ENCODE peak calls at places on chromosomes 1 and 21, in seven cellular contexts. G is spleen, X is vagina, Y is K562, N is Panc1, R is stomach, C is HL-60. J is an unnamed sample.

GRCh38 chr1:180881806-180882509 is 30.7 kb upstream of the KIAA1614 start:
- DNase-seq in X (no peak), C (no peak), N (peak), G (no peak), Y (peak), R (no peak), J (no peak)

GRCh38 chr1:214386747-214387146 is 105.8 kb downstream of the SMYD2 start:
- DNase-seq in C (no peak), N (no peak), X (no peak), G (no peak), R (no peak), Y (no peak), J (no peak)

GRCh38 chr1:100972185-100972584 is 53.4 kb downstream of the DPH5 start:
- DNase-seq in R (no peak), X (no peak), C (no peak), N (no peak), Y (no peak), G (no peak), J (no peak)

GRCh38 chr1:39525366-39526165 is 34.1 kb downstream of the BMP8A start:
- DNase-seq in N (no peak), X (no peak), G (peak), Y (no peak), R (peak), C (no peak), J (no peak)

GRCh38 chr1:25009675-25010262 is 79.7 kb upstream of the RUNX3 start:
- DNase-seq in Y (no peak), R (no peak), G (no peak), X (no peak), N (no peak), C (no peak), J (no peak)

GRCh38 chr1:206006946-206007345 is 3.8 kb upstream of the RAB7B start:
- DNase-seq in C (no peak), N (no peak), G (no peak), X (no peak), R (no peak), Y (no peak), J (no peak)

GRCh38 chr1:200386416-200386815 is 23.4 kb downstream of the ZNF281 start:
- DNase-seq in N (no peak), G (no peak), R (no peak), X (no peak), Y (no peak), C (no peak), J (no peak)

GRCh38 chr1:212916395-212917133 is 33.8 kb upstream of the VASH2 start:
- DNase-seq in X (peak), C (no peak), G (peak), R (peak), Y (peak), N (no peak), J (peak)

GRCh38 chr1:46466477-46467182 is 23.0 kb upstream of the DMBX1 start:
- DNase-seq in C (no peak), G (no peak), N (no peak), X (no peak), Y (peak), R (peak), J (no peak)

GRCh38 chr1:30379684-30380624 is 343.4 kb downstream of the MATN1 start:
- DNase-seq in C (peak), Y (peak), G (peak), R (peak), X (no peak), N (peak), J (peak)

GRCh38 chr1:69776555-69776954 is 208.8 kb downstream of the LRRC7 start:
- DNase-seq in X (no peak), C (no peak), Y (no peak), G (no peak), R (no peak), N (no peak), J (no peak)

GRCh38 chr21:45403825-45404725 is 890 bp upstream of the COL18A1 start:
- DNase-seq in R (no peak), C (no peak), G (peak), N (no peak), X (no peak), Y (no peak), J (no peak)

GRCh38 chr1:12615166-12615915 is 2.7 kb downstream of the DHRS3 start:
- DNase-seq in X (no peak), N (no peak), R (no peak), G (no peak), C (no peak), Y (no peak), J (no peak)

GRCh38 chr1:2198571-2198970 is 4.0 kb upstream of the FAAP20 start:
- DNase-seq in N (no peak), Y (no peak), X (no peak), C (no peak), G (peak), R (peak), J (peak)

GRCh38 chr1:2053217-2053616 is 3.0 kb downstream of the PRKCZ start:
- DNase-seq in G (no peak), X (no peak), R (no peak), Y (no peak), N (no peak), C (no peak), J (no peak)

GRCh38 chr1:169999357-169999756 is 75.1 kb downstream of the KIFAP3 start:
- DNase-seq in X (no peak), R (no peak), N (peak), G (no peak), C (no peak), Y (no peak), J (no peak)

GRCh38 chr1:41240806-41241747 is 1.0 kb downstream of the SCMH1 start:
- DNase-seq in X (no peak), C (no peak), N (no peak), R (peak), G (peak), Y (no peak), J (peak)

GRCh38 chr1:240806201-240806745 is 194.3 kb upstream of the GREM2 start:
- DNase-seq in G (no peak), C (no peak), Y (no peak), X (no peak), R (no peak), N (no peak), J (no peak)

GRCh38 chr1:209428241-209428921 is 155.1 kb upstream of the CAMK1G start:
- DNase-seq in X (no peak), Y (no peak), N (no peak), C (no peak), G (no peak), R (no peak), J (peak)

GRCh38 chr1:44576456-44577150 is 97.7 kb downstream of the TMEM53 start:
- DNase-seq in X (no peak), C (no peak), R (no peak), Y (no peak), G (no peak), N (no peak), J (no peak)

GRCh38 chr1:46333300-46334029 is 7.1 kb upstream of the NSUN4 start:
- DNase-seq in X (no peak), R (no peak), C (no peak), N (no peak), Y (no peak), G (no peak), J (no peak)

GRCh38 chr1:43705982-43706597 is 1.2 kb upstream of the ST3GAL3 start:
- DNase-seq in N (no peak), R (no peak), G (no peak), C (no peak), Y (no peak), X (no peak), J (no peak)

GRCh38 chr1:8078176-8078671 is 52.1 kb upstream of the ERRFI1 start:
- DNase-seq in N (no peak), X (no peak), C (no peak), Y (no peak), R (no peak), G (no peak), J (peak)

GRCh38 chr1:75836528-75836927 is 39.8 kb downstream of the MSH4 start:
- DNase-seq in C (no peak), X (no peak), R (no peak), G (no peak), N (no peak), Y (no peak), J (no peak)

GRCh38 chr1:201224671-201225400 is 34.2 kb downstream of the IGFN1 start:
- DNase-seq in N (no peak), G (no peak), X (peak), Y (no peak), C (no peak), R (no peak), J (no peak)

GRCh38 chr21:26881504-26882228 is 36.5 kb upstream of the ADAMTS1 start:
- DNase-seq in G (no peak), R (no peak), X (no peak), C (no peak), N (no peak), Y (no peak), J (no peak)

GRCh38 chr1:202134645-202135172 is 9.8 kb downstream of the ARL8A start:
- DNase-seq in C (no peak), R (no peak), Y (no peak), G (no peak), N (no peak), X (no peak), J (peak)

GRCh38 chr1:203267912-203268311 is 37.4 kb upstream of the BTG2 start:
- DNase-seq in G (peak), N (no peak), R (no peak), Y (no peak), C (no peak), X (no peak), J (no peak)

GRCh38 chr1:184287001-184287400 is 99.8 kb upstream of the C1orf21 start:
- DNase-seq in C (no peak), G (no peak), N (no peak), R (no peak), Y (no peak), X (no peak), J (no peak)

GRCh38 chr1:193767891-193768290 is 581.5 kb upstream of the B3GALT2 start:
- DNase-seq in R (no peak), C (no peak), Y (no peak), N (no peak), G (peak), X (no peak), J (no peak)

GRCh38 chr1:31726715-31727114 is 22.9 kb upstream of the COL16A1 start:
- DNase-seq in Y (no peak), X (no peak), G (no peak), N (no peak), C (no peak), R (no peak), J (no peak)

GRCh38 chr1:33181906-33182305 is at the start of gene TRIM62:
- DNase-seq in Y (peak), X (no peak), R (peak), G (peak), N (no peak), C (peak), J (peak)
- TF ChIP-seq POLR2AphosphoS5 in Y (no peak), X (peak), R (peak), G (peak), N (no peak), C (no peak), J (peak)

DNA sequence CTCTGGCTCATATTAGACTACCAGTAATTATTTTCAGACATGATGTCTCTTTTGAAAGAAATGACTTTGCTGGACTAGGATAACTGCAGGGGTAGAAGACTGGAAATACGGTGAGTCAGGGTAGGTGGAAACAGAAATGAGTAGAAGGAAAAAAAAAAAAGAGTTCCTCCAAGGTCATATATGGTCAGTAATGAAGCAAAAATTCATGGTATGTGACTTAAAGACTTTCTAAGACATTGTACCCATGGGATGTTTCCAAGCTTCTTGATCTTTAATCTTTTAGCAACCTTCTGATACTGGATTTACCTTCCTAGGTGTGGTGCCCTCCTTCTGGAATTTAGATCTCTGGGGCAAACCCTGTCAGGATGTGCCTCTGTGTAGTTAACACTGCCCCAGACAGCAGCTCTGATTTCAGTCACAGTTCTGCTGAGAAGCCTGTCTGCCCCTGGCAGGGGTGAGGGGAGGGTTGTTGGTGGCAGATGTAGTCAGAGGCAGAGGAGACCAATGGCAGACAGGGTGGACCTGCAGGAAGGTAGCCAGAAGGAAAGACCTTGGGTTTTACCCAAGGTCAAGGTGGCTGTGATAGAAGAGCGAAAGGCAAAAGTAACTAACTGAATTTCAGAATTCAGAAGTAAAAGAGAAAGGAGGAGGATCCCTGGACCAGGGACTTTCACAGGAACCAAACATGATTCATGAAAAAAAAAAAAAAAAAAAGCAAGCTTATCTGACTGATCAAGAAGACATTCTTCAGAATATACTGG is 44.1 kb upstream of the BCL10 start:
- DNase-seq in Y (no peak), R (no peak), X (no peak), N (no peak), C (no peak), G (no peak), J (no peak)
- TF ChIP-seq POLR2AphosphoS5 in Y (no peak), R (no peak), X (no peak), N (no peak), C (no peak), G (no peak), J (no peak)

DNA sequence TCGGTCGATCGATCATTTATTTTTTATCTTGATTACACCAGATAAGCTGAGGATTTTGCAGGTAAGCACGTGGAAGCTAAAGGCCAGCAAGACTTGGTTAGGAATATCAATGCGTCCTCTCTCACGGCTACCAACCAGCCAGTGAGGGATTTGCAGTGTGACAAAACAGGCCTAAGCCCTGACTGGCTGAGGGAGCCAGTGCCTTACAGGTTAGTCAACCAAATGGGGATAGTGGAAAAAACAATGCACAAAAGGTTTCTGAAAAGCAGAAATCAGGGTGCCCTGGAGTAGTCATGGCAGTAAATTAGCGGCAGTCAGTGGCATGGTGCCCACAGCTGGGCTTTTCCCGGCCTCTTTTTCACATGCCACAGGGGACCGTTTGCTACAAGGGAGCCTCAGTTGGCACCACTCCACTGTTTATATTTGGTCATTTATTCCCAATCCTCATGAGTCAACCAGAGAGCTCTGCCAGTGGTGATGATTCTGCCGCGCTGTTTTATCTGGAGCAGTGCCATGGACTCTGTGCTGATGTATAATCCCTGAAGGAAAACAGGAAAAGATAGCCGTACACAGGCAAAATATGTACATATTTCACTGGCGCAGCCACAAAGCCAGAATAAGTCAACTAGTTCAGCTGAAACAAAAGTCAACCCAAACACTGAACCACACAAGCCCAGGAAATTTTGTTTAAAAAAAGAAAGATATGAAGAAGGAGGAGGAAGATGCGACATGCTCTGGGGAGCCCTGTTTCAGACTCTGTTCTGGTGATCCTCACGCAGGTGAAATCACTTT is 167.7 kb downstream of the RHOU start:
- DNase-seq in R (peak), Y (no peak), X (peak), C (no peak), G (peak), N (peak), J (peak)
- TF ChIP-seq POLR2AphosphoS5 in R (peak), Y (no peak), X (no peak), C (no peak), G (no peak), N (peak), J (peak)

GRCh38 chr1:197146108-197147095 is at the start of gene ASPM:
- DNase-seq in C (peak), R (peak), N (peak), G (peak), X (no peak), Y (peak), J (peak)
- TF ChIP-seq POLR2AphosphoS5 in C (no peak), R (peak), N (no peak), G (peak), X (peak), Y (peak), J (peak)

DNA sequence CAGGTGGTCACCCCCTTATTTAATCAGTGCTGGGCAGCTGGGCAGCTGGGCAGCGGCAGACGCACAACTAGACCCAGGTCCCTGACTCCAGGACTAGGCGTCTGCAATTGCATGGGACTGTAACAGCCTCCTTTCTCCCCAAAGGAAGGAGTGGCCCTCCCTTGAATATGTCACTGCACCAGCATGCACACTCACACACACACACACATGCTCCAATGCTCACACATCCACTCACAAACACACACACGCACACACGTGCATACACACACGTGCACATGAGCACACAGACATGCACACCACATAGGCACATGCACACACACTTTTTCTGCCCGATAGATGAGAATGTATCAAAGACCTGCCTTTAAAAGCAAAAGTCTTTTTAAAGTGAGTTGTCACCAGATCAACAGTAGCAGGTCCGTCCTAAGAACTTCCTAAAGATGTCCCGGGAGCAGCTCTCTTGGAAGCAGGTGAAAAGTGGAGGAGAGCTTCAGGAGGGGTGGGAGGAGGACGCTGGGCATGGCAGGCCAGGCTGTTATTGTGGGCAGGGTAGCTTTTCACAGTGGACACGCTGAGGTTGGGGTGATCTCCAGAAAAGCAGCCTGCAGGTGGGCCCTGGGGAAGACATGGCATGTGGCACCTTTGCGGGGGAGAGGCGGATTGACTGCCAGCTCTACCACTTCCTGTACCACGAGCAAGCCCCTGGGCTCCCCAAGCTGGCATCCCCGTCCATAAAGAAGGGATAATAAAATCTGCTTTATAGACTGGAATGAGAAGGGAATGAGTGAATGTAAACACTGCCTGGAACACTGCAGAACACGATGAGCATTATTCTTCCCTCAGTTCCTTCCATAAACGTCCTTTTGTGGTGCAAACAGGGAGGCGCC is 1.7 kb downstream of the PDE9A start:
- DNase-seq in Y (no peak), R (no peak), N (no peak), C (no peak), G (no peak), X (no peak), J (peak)
- TF ChIP-seq POLR2AphosphoS5 in Y (no peak), R (no peak), N (no peak), C (no peak), G (no peak), X (no peak), J (peak)

DNA sequence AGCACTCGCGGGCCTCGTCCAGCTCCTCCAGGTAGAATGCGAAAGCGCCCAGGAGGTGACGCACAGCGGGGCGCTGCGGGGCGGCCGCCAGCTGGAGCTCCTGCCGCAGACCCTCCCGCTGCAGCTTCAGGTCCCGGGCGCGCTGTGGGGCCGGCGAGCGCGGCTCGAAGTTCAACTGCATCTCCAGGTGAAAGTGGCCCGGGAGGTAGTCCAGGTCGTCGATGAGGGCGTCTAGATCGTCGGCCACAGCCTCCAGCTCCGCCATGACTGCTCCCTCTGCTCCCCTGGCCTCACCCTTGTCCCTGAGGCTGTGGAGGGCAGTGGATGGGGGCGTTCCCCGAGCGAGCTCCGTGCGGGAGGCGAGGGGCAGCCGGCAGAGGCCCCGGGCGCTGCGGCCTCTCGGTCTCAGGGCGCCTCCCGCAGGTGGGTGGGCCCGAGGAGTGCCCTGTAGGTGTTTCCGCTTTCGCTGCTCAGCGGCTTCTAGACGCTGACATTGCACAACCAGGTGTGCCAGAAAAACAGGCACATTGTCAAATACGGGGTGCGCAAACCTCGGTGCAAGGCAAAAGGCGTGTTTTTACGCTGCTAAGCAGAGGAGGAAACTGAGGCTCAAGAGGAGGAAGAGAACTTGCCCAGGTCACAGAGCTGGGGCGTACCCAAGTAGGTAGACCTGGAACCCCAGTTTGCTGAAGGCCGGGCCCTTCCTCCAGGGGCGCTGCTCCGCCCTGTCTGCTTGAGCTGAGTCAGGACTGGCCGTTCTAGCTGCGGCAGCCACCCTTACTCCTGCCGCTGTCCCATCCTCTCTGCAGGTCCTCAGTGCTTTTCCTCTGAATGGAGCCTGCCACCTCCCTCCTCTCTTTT is at the start of gene TTC22:
- DNase-seq in X (no peak), R (peak), C (peak), G (peak), N (no peak), Y (peak), J (peak)
- TF ChIP-seq POLR2AphosphoS5 in X (peak), R (peak), C (no peak), G (peak), N (no peak), Y (no peak), J (peak)

J was measured in prostate gland.